ENCODE peak calls at places on chromosomes 7 and 10, in six cellular contexts. U is GF-D8, C is stromal cell of bone marrow, W is hepatocyte, L is neural crest cell, F is sigmoid colon. A is an unnamed sample.
A peak's percentile ranks its signal among the peaks of the same experiment; 100 is the strongest.

GRCh38 chr7:32518534-32519140 is 23.3 kb downstream of the AVL9 start:
- DNase-seq in F (no peak), L (no peak), W (no peak), C (no peak), U (no peak), A (peak; percentile 49)

GRCh38 chr7:2993868-2994267 is 49.8 kb downstream of the CARD11 start:
- DNase-seq in F (peak; percentile 18), C (no peak), U (no peak), L (no peak), W (no peak), A (no peak)

GRCh38 chr10:59465089-59465488 is 102.7 kb upstream of the FAM13C start:
- DNase-seq in F (no peak), W (peak; percentile 11), L (no peak), U (no peak), C (peak; percentile 58), A (peak; percentile 26)

GRCh38 chr7:102974366-102975236 is 61.8 kb downstream of the LRRC17 start:
- DNase-seq in U (no peak), C (no peak), W (no peak), L (no peak), F (no peak), A (no peak)

GRCh38 chr10:101047961-101048892 is 13.6 kb upstream of the KAZALD1 start:
- DNase-seq in F (no peak), U (no peak), W (peak; percentile 60), C (no peak), L (no peak), A (no peak)

GRCh38 chr7:117154721-117155120 is 168.1 kb downstream of the WNT2 start:
- DNase-seq in F (no peak), L (no peak), U (no peak), W (no peak), C (no peak), A (no peak)

GRCh38 chr7:18356195-18356645 is 139.3 kb upstream of the HDAC9 start:
- DNase-seq in C (no peak), F (no peak), W (peak; percentile 23), U (peak; percentile 13), L (peak; percentile 6), A (no peak)

GRCh38 chr7:29447828-29448227 is 115.8 kb upstream of the PRR15 start:
- DNase-seq in C (no peak), F (no peak), W (no peak), L (no peak), U (no peak), A (no peak)

GRCh38 chr7:143458263-143458662 is 15.0 kb downstream of the TAS2R60 start:
- DNase-seq in W (no peak), F (no peak), C (peak; percentile 70), U (no peak), L (no peak), A (no peak)

A was measured in skeletal muscle cell.